ENCODE peak calls at places on chromosomes 6 and 20, in nine cellular contexts. D is transverse colon, S is suprapubic skin, Z is GM12892, A is NB4, F is IMR-90, E is uterus, C is sigmoid colon, Y is body of pancreas. I is an unnamed sample.

GRCh38 chr6:132961610-132962009 is 147.2 kb downstream of the RPS12 start:
- DNase-seq in C (no peak), Z (no peak), F (no peak), Y (no peak), D (no peak), S (no peak), A (peak; percentile 12), E (no peak), I (peak; percentile 12)

GRCh38 chr20:43749734-43750294 is 23.0 kb upstream of the GTSF1L start:
- DNase-seq in E (peak; percentile 38), D (peak; percentile 85), Y (peak; percentile 73), S (peak; percentile 82), F (peak; percentile 38), A (peak; percentile 80), C (peak; percentile 83), Z (peak; percentile 67), I (peak; percentile 73)

GRCh38 chr20:8372819-8373218 is 240.8 kb downstream of the PLCB1 start:
- DNase-seq in Z (no peak), C (no peak), E (no peak), Y (no peak), S (no peak), F (no peak), D (no peak), A (peak; percentile 13), I (no peak)

GRCh38 chr6:95578106-95578410 is 723 bp downstream of the MANEA start:
- DNase-seq in D (no peak), E (no peak), Y (no peak), F (peak; percentile 1), S (no peak), C (no peak), Z (peak; percentile 9), A (no peak), I (peak; percentile 62)

GRCh38 chr6:138105446-138105845 is 1.8 kb downstream of the PERP start:
- DNase-seq in Z (no peak), Y (no peak), D (peak; percentile 43), C (no peak), S (no peak), E (no peak), F (no peak), A (no peak), I (no peak)

GRCh38 chr20:50286609-50287008 is 96.0 kb downstream of the CEBPB start:
- DNase-seq in F (peak; percentile 88), Y (peak; percentile 45), Z (peak; percentile 82), S (no peak), D (peak; percentile 43), A (no peak), C (peak; percentile 85), E (peak; percentile 94), I (no peak)

GRCh38 chr6:47144306-47144705 is 102.2 kb upstream of the ADGRF1 start:
- DNase-seq in S (no peak), C (no peak), A (no peak), Z (no peak), F (peak; percentile 56), D (no peak), E (no peak), Y (no peak), I (no peak)

GRCh38 chr20:32460231-32460630 is 102.1 kb downstream of the ASXL1 start:
- DNase-seq in Y (no peak), D (no peak), C (peak; percentile 54), A (no peak), E (no peak), S (no peak), Z (no peak), F (no peak), I (no peak)

GRCh38 chr6:35053701-35054100 is 87.4 kb downstream of the TCP11 start:
- DNase-seq in F (no peak), Z (no peak), D (no peak), A (no peak), E (no peak), S (no peak), Y (no peak), C (peak; percentile 55), I (no peak)

GRCh38 chr6:30884521-30885480 is 482 bp downstream of the DDR1 start:
- DNase-seq in Z (peak; percentile 61), E (peak; percentile 63), F (peak; percentile 15), C (peak; percentile 80), D (peak; percentile 62), S (no peak), A (peak; percentile 28), Y (peak; percentile 46), I (peak; percentile 27)

GRCh38 chr20:47358672-47359532 is 2.4 kb upstream of the ZMYND8 start:
- DNase-seq in Y (peak; percentile 96), S (peak; percentile 93), Z (no peak), E (peak; percentile 88), D (peak; percentile 88), A (peak; percentile 88), C (peak; percentile 94), F (peak; percentile 90), I (peak; percentile 91)

GRCh38 chr6:85677243-85677956 is 34.7 kb upstream of the SYNCRIP start:
- DNase-seq in Z (no peak), Y (no peak), S (no peak), C (no peak), F (no peak), E (no peak), D (no peak), A (peak; percentile 24), I (peak; percentile 46)

GRCh38 chr20:64211874-64212658 is 43.5 kb upstream of the PCMTD2 start:
- DNase-seq in S (no peak), E (no peak), Z (no peak), A (no peak), Y (no peak), C (no peak), F (no peak), D (no peak), I (no peak)

GRCh38 chr6:150622941-150623874 is 23.5 kb downstream of the PLEKHG1 start:
- DNase-seq in A (peak; percentile 31), Y (peak; percentile 11), S (no peak), E (no peak), F (no peak), Z (peak; percentile 41), C (no peak), D (no peak), I (no peak)

GRCh38 chr6:53828971-53829697 is 34.3 kb downstream of the LRRC1 start:
- DNase-seq in S (no peak), D (no peak), C (no peak), E (no peak), Z (no peak), A (no peak), Y (no peak), F (no peak), I (no peak)

GRCh38 chr6:10976571-10976970 is 67.5 kb downstream of the ELOVL2 start:
- DNase-seq in Z (no peak), C (no peak), E (no peak), S (no peak), D (no peak), Y (no peak), A (no peak), F (no peak), I (no peak)

GRCh38 chr6:157946865-157947532 is 34.7 kb upstream of the SYNJ2 start:
- DNase-seq in A (peak; percentile 51), S (no peak), Z (no peak), C (no peak), F (peak; percentile 10), E (no peak), D (no peak), Y (no peak), I (peak; percentile 79)

GRCh38 chr6:52984247-52984646 is 10.8 kb downstream of the GSTA4 start:
- DNase-seq in E (no peak), A (peak; percentile 78), Y (no peak), Z (no peak), S (no peak), D (no peak), C (no peak), F (no peak), I (no peak)

GRCh38 chr20:5975778-5976177 is 25.3 kb downstream of the MCM8 start:
- DNase-seq in D (no peak), E (no peak), Z (no peak), A (no peak), C (no peak), Y (no peak), S (no peak), F (no peak), I (no peak)
- TF ChIP-seq POLR2A in D (no peak), E (no peak), Z (no peak), A (no peak), C (no peak), Y (no peak), S (no peak), F (no peak), I (no peak)

GRCh38 chr6:159933077-159933476 is 35.8 kb upstream of the IGF2R start:
- DNase-seq in E (no peak), Y (no peak), Z (no peak), C (no peak), F (peak; percentile 16), D (no peak), A (no peak), S (no peak), I (no peak)
- TF ChIP-seq POLR2A in E (no peak), Y (no peak), Z (no peak), C (no peak), F (no peak), D (no peak), A (no peak), S (no peak), I (no peak)

DNA sequence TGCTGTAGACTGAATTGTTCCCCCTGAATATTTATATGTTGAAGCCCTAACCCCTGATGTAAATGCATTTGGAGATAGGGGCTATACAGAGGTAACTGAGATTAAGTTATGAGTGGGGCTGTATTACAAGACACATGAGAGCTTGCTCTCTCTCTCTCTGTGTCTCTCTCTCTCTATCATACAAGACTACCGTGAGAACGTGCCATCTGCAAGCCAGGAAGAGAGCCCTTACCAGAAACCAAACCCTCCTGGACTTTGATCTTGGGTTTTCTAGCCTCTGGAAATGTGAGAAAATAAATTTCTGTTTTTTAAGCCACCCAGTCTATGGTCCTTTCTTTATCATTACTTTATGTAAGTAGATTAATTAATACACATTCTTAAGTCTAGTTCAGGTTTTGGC is 249.3 kb upstream of the MAN1A1 start:
- DNase-seq in Z (no peak), D (no peak), E (no peak), Y (peak; percentile 90), C (no peak), S (no peak), A (no peak), F (no peak), I (no peak)
- TF ChIP-seq POLR2A in Z (no peak), D (no peak), E (no peak), Y (no peak), C (no peak), S (no peak), A (no peak), F (no peak), I (no peak)

DNA sequence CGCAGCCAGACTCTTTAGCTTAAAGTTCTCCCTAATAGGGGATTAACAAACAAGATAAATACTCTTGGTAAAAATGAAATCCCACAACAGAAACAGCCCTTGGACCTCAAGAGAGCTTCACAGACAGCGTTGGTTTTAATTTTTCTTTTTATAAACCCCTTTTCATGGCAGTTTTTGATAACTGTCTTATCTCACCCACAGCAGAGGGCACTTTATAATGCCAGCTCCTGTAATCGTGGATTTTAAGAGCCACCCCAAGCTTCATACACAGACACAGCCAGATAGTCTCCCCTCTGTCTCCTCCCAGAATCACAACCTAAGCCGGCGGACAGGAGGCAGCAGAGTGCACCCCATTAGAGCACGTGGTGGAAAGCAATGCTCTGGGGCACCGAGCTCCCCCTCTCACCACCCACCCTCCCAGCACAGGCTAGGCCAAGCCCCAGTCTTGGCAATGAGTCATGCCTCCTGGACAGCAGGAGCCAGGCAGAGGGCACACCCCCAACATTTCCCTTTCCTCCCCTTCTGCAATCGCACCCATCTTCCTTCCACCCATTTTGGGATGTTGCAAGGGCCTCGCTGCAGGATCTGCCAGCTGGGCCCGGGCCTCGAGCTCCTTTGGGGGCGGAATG is 2.5 kb downstream of the JAG1 start:
- DNase-seq in C (peak; percentile 97), D (peak; percentile 83), A (peak; percentile 98), S (peak; percentile 89), F (peak; percentile 94), E (peak; percentile 93), Z (peak; percentile 48), Y (peak; percentile 92), I (peak; percentile 71)
- TF ChIP-seq POLR2A in C (no peak), D (no peak), A (peak; percentile 6), S (no peak), F (peak; percentile 37), E (no peak), Z (no peak), Y (no peak), I (no peak)